ENCODE peak calls at places on chromosome 20, in six cellular contexts. P is HCT116, V is GM12878, Z is NT2/D1, X is H1, N is K562. R is an unnamed sample.

GRCh38 chr20:44526129-44526528 is 4.3 kb upstream of the SERINC3 start:
- DNase-seq in P (peak; percentile 22), V (no peak), Z (peak; percentile 52), X (no peak), N (no peak), R (peak; percentile 46)

GRCh38 chr20:54133434-54134427 is 40.1 kb downstream of the CYP24A1 start:
- DNase-seq in P (peak; percentile 63), V (no peak), Z (no peak), X (no peak), N (no peak), R (peak; percentile 100)

GRCh38 chr20:46849269-46849668 is 45.4 kb upstream of the EYA2 start:
- DNase-seq in P (no peak), V (no peak), Z (no peak), X (no peak), N (no peak), R (no peak)

GRCh38 chr20:9015984-9016324 is 52.9 kb upstream of the PLCB4 start:
- DNase-seq in P (no peak), V (no peak), Z (no peak), X (no peak), N (no peak), R (no peak)

GRCh38 chr20:36481380-36482043 is 59.8 kb upstream of the MYL9 start:
- DNase-seq in P (no peak), V (no peak), Z (no peak), X (no peak), N (no peak), R (no peak)

GRCh38 chr20:8454137-8454712 is 322.2 kb downstream of the PLCB1 start:
- DNase-seq in P (peak; percentile 41), V (peak; percentile 17), Z (peak; percentile 9), X (no peak), N (no peak), R (peak; percentile 65)

GRCh38 chr20:11000416-11000815 is 326.6 kb upstream of the JAG1 start:
- DNase-seq in P (no peak), V (no peak), Z (no peak), X (no peak), N (no peak), R (no peak)

GRCh38 chr20:1882026-1882425 is 13.2 kb upstream of the SIRPA start:
- DNase-seq in P (no peak), V (no peak), Z (no peak), X (no peak), N (no peak), R (no peak)

GRCh38 chr20:18527836-18528235 is 20.1 kb downstream of the SEC23B start:
- DNase-seq in P (no peak), V (no peak), Z (no peak), X (no peak), N (no peak), R (no peak)

GRCh38 chr20:38115205-38115604 is 49.9 kb downstream of the TGM2 start:
- DNase-seq in P (no peak), V (no peak), Z (no peak), X (no peak), N (peak; percentile 8), R (no peak)

GRCh38 chr20:9884061-9884460 is 45.2 kb upstream of the PAK5 start:
- DNase-seq in P (no peak), V (no peak), Z (no peak), X (no peak), N (no peak), R (no peak)

GRCh38 chr20:31446084-31446819 is 5.8 kb downstream of the DEFB123 start:
- DNase-seq in P (no peak), V (no peak), Z (peak; percentile 11), X (no peak), N (no peak), R (peak; percentile 59)

GRCh38 chr20:13953227-13953626 is 37.2 kb downstream of the SEL1L2 start:
- DNase-seq in P (no peak), V (no peak), Z (peak; percentile 15), X (no peak), N (no peak), R (peak; percentile 26)

GRCh38 chr20:53263554-53264438 is 291.6 kb downstream of the TSHZ2 start:
- DNase-seq in P (no peak), V (no peak), Z (no peak), X (no peak), N (no peak), R (no peak)

GRCh38 chr20:49961413-49961812 is 21.4 kb upstream of the SNAI1 start:
- DNase-seq in P (no peak), V (no peak), Z (no peak), X (no peak), N (no peak), R (no peak)

GRCh38 chr20:36775196-36775595 is 1.6 kb upstream of the DSN1 start:
- DNase-seq in P (no peak), V (no peak), Z (no peak), X (no peak), N (no peak), R (no peak)

GRCh38 chr20:63740070-63740500 is 509 bp downstream of the SLC2A4RG start:
- DNase-seq in P (no peak), V (no peak), Z (no peak), X (no peak), N (peak; percentile 82), R (no peak)

GRCh38 chr20:9744551-9744950 is 94.3 kb downstream of the PAK5 start:
- DNase-seq in P (no peak), V (no peak), Z (no peak), X (no peak), N (no peak), R (no peak)

GRCh38 chr20:48824830-48825550 is 2.8 kb downstream of the PREX1 start:
- DNase-seq in P (no peak), V (no peak), Z (no peak), X (no peak), N (no peak), R (no peak)

GRCh38 chr20:48822879-48823385 is 4.9 kb downstream of the PREX1 start:
- DNase-seq in P (no peak), V (peak; percentile 40), Z (no peak), X (no peak), N (no peak), R (no peak)

GRCh38 chr20:48825551-48825885 is 2.3 kb downstream of the PREX1 start:
- DNase-seq in P (no peak), V (no peak), Z (no peak), X (no peak), N (no peak), R (no peak)

GRCh38 chr20:48823476-48823875 is 4.3 kb downstream of the PREX1 start:
- DNase-seq in P (no peak), V (no peak), Z (no peak), X (no peak), N (no peak), R (no peak)

DNA sequence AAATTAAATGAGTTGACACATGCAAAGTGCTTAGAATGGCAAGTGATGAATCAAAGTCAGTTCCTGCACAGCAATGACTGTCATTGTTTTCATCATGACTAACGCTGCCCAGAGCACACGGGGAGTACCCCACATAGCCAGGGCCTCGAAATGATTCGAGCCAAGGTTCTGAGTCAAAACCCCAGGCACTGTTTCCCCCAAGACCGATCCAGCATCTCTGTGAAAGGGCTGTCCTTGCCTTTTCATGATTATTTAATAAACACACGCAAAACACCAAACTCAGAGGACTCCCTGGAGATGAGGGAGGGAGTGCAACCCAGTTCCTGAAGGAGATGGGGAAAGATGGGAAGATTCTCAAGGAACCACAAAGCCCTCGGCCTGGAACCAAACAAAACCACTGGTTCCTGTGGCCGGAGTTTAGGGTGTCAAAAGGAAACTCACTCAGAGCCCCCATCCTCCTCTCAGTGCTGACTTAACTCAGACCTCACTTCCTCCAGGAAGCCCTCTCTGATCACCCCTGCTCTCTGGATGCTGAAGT is 3.8 kb downstream of the PREX1 start:
- DNase-seq in P (no peak), V (peak; percentile 76), Z (no peak), X (no peak), N (no peak), R (no peak)
- TF ChIP-seq ZNF274 in P (no peak), V (no peak), Z (no peak), X (no peak), N (no peak), R (no peak)

DNA sequence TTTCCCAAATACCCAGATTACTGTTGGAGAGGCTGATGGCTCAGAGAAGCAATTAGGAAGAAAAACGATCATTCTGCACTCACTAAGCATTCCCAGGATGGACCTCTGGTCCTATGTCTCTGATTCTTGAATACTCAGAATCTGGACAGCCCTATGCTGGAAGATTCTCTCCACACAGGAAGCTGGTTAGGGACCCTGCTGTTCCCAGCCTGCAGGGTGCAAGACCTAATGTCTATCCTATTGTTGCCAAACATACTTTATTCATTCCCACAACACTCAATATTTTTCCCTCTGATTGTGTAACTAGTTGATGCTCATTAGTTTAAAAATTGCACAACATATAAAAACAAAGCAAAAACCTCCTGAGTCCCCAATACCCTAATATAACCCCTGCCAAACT is 533.0 kb downstream of the CDH26 start:
- DNase-seq in P (no peak), V (no peak), Z (no peak), X (no peak), N (no peak), R (no peak)
- TF ChIP-seq ZNF274 in P (no peak), V (no peak), Z (no peak), X (no peak), N (no peak), R (no peak)

GRCh38 chr20:219290-220115 is 7.6 kb upstream of the DEFB129 start:
- DNase-seq in P (peak; percentile 27), V (no peak), Z (peak; percentile 35), X (no peak), N (peak; percentile 25), R (peak; percentile 43)
- TF ChIP-seq ZNF274 in P (no peak), V (no peak), Z (no peak), X (no peak), N (no peak), R (no peak)

GRCh38 chr20:58703765-58704331 is 11.2 kb downstream of the NPEPL1 start:
- DNase-seq in P (no peak), V (no peak), Z (no peak), X (no peak), N (no peak), R (no peak)

GRCh38 chr20:58701431-58702160 is 9.0 kb downstream of the NPEPL1 start:
- DNase-seq in P (no peak), V (no peak), Z (no peak), X (no peak), N (no peak), R (no peak)

GRCh38 chr20:58702161-58702510 is 9.5 kb downstream of the NPEPL1 start:
- DNase-seq in P (no peak), V (no peak), Z (no peak), X (no peak), N (no peak), R (no peak)

GRCh38 chr20:58700823-58701222 is 8.2 kb downstream of the NPEPL1 start:
- DNase-seq in P (no peak), V (no peak), Z (no peak), X (no peak), N (no peak), R (no peak)

DNA sequence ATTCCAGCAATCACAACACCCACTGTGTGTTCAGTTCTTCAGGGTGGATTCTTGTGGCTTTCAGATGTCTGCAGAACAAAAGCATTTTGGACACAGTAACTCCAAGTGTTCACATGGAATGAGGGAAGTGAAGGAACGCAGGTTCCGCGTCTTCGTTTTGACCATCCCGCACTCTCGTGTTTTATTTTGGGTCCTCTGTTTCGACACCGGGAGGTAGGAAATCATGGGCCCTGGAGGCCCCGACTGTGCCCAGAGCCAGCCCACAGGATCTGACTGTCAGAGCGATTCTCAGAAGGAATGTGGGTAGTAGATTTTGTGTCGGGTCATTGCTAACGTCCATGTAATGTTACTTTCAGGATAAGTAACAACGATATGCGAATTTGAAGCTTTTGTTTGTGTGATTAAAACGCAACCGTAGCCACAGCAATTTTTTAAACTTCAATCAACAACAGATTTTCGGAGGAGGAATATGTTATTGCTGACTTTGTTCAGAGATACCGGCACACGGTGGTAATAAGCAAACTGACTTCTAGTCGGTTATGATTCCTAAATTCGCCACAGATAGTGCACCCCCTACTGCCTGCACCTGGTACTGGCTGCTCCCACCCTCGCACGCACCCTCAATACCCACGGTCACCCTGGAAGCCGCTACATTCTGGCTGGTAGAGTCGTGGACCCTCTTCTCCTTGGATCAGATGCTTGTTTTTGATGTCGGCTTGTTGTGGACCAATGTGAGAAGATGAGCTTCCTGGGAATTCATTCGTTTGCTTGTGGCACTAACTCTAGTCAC is 10.5 kb downstream of the NPEPL1 start:
- DNase-seq in P (no peak), V (no peak), Z (no peak), X (no peak), N (no peak), R (no peak)
- TF ChIP-seq ZNF274 in P (no peak), V (no peak), Z (no peak), X (no peak), N (no peak), R (no peak)